ENCODE peak calls at places on chromosomes 16 and 17, in ten cellular contexts. K is IMR-90, C is upper lobe of left lung, U is HCT116, I is ovary, W is stomach, P is A549, Z is Peyer's patch, M is sigmoid colon, L is heart left ventricle. D is an unnamed sample.
A peak's percentile ranks its signal among the peaks of the same experiment; 100 is the strongest.

GRCh38 chr17:1143573-1143972 is 36.2 kb downstream of the ABR start:
- DNase-seq in C (no peak), M (no peak), W (no peak), P (no peak), K (peak; percentile 34), I (no peak), U (no peak), Z (no peak), L (no peak), D (no peak)

GRCh38 chr17:39794249-39794970 is 56.7 kb downstream of the GRB7 start:
- DNase-seq in C (no peak), W (peak; percentile 37), M (no peak), P (no peak), U (no peak), L (no peak), K (no peak), I (no peak), Z (peak; percentile 79), D (no peak)

GRCh38 chr17:80619535-80620235 is 75.0 kb downstream of the RPTOR start:
- DNase-seq in K (peak; percentile 11), P (peak; percentile 69), W (no peak), M (no peak), L (no peak), C (no peak), Z (no peak), I (no peak), U (peak; percentile 84), D (no peak)

GRCh38 chr17:7466644-7467341 is 12.6 kb downstream of the ZBTB4 start:
- DNase-seq in U (no peak), M (peak; percentile 88), W (peak; percentile 60), I (peak; percentile 83), P (no peak), K (peak; percentile 66), L (peak; percentile 76), C (no peak), Z (no peak), D (peak; percentile 42)

GRCh38 chr16:70675851-70676513 is 9.9 kb downstream of the MTSS2 start:
- DNase-seq in W (no peak), K (no peak), P (no peak), C (peak; percentile 17), I (peak; percentile 18), U (no peak), L (peak; percentile 13), Z (no peak), M (peak; percentile 71), D (no peak)

GRCh38 chr17:79812206-79812968 is 15.5 kb upstream of the CBX8 start:
- DNase-seq in I (no peak), P (no peak), M (no peak), C (peak; percentile 77), L (no peak), W (no peak), K (no peak), Z (no peak), U (no peak), D (no peak)

GRCh38 chr16:4212207-4212933 is 29.5 kb downstream of the SRL start:
- DNase-seq in M (no peak), C (peak; percentile 73), W (no peak), K (no peak), P (no peak), L (peak; percentile 86), U (no peak), I (no peak), Z (no peak), D (peak; percentile 95)

GRCh38 chr16:2858245-2859025 is 465 bp upstream of the PRSS22 start:
- DNase-seq in U (peak; percentile 85), M (no peak), Z (no peak), W (peak; percentile 91), K (no peak), P (no peak), L (no peak), I (no peak), C (peak; percentile 85), D (no peak)

GRCh38 chr16:68364601-68364998 is 53.8 kb downstream of the PRMT7 start:
- DNase-seq in Z (no peak), U (no peak), I (no peak), M (no peak), W (no peak), L (no peak), P (no peak), C (no peak), K (peak; percentile 27), D (no peak)

GRCh38 chr17:57108656-57109392 is 23.8 kb downstream of the AKAP1 start:
- DNase-seq in M (no peak), C (peak; percentile 43), I (no peak), Z (no peak), U (no peak), W (no peak), P (no peak), K (no peak), L (no peak), D (peak; percentile 76)

GRCh38 chr17:57111386-57111785 is 26.3 kb downstream of the AKAP1 start:
- DNase-seq in W (no peak), M (no peak), C (no peak), U (no peak), K (no peak), P (no peak), Z (no peak), I (no peak), L (no peak), D (no peak)

GRCh38 chr17:57110579-57111367 is 25.7 kb downstream of the AKAP1 start:
- DNase-seq in K (peak; percentile 3), P (no peak), U (no peak), Z (no peak), I (no peak), W (no peak), C (no peak), L (peak; percentile 52), M (no peak), D (no peak)

GRCh38 chr17:57110152-57110542 is 25.1 kb downstream of the AKAP1 start:
- DNase-seq in W (no peak), K (no peak), C (no peak), I (peak; percentile 61), M (peak; percentile 93), P (no peak), Z (no peak), U (no peak), L (peak; percentile 61), D (peak; percentile 67)

GRCh38 chr17:57109393-57110151 is 24.5 kb downstream of the AKAP1 start:
- DNase-seq in I (no peak), Z (no peak), U (no peak), L (peak; percentile 64), C (no peak), M (peak; percentile 77), W (no peak), P (no peak), K (peak; percentile 5), D (peak; percentile 60)
- TF ChIP-seq CTCF in I (peak; percentile 18), Z (no peak), U (peak; percentile 33), L (no peak), C (no peak), M (peak; percentile 33), W (no peak), P (no peak), K (no peak), D (peak; percentile 54)

GRCh38 chr17:64147110-64148016 is 17.4 kb upstream of the ERN1 start:
- DNase-seq in C (no peak), K (no peak), L (no peak), U (no peak), W (no peak), Z (no peak), P (peak; percentile 44), I (no peak), M (no peak), D (no peak)

GRCh38 chr17:64148699-64149098 is 18.8 kb upstream of the ERN1 start:
- DNase-seq in I (no peak), U (no peak), P (no peak), Z (no peak), C (no peak), M (no peak), W (peak; percentile 41), K (no peak), L (peak; percentile 40), D (peak; percentile 73)

GRCh38 chr17:64146418-64147109 is 16.6 kb upstream of the ERN1 start:
- DNase-seq in K (peak; percentile 72), L (peak; percentile 70), M (peak; percentile 85), U (no peak), Z (peak; percentile 36), W (peak; percentile 65), C (no peak), I (peak; percentile 80), P (peak; percentile 31), D (peak; percentile 59)

GRCh38 chr17:64149196-64149595 is 19.3 kb upstream of the ERN1 start:
- DNase-seq in Z (no peak), P (no peak), M (no peak), C (no peak), K (no peak), W (no peak), L (no peak), U (no peak), I (no peak), D (no peak)

GRCh38 chr17:64148017-64148631 is 18.2 kb upstream of the ERN1 start:
- DNase-seq in I (no peak), U (no peak), C (no peak), Z (no peak), M (no peak), K (no peak), W (no peak), L (no peak), P (no peak), D (no peak)
- TF ChIP-seq POLR2A in I (no peak), U (peak; percentile 94), C (no peak), Z (no peak), M (no peak), K (no peak), W (no peak), L (no peak), P (peak; percentile 48), D (no peak)

DNA sequence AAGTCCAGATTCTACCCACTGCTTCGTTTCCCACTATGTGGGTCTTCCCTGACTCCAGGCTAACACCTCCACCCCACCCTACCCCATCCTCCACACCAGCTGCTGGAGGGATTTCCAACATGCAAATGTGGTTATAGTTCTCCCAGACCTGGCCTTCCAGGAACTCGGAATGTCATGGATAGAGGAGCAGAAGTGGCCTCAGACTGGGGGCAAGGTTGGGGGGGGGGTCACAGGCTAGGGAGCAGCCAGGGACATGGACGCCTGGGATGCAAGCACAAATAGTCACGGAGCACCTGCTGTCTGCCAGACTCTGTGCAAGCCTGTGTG is 2.0 kb downstream of the CAMKK1 start:
- DNase-seq in K (no peak), L (no peak), U (no peak), W (no peak), C (no peak), M (no peak), I (no peak), P (no peak), Z (no peak), D (no peak)
- H3K4me1 ChIP-seq in K (peaks cover 44% of the 10 kb centered on the region), L (peaks cover 83% of the 10 kb centered on the region), U (peaks cover 68% of the 10 kb centered on the region), W (peaks cover 95% of the 10 kb centered on the region), C (peaks cover 75% of the 10 kb centered on the region), M (peaks cover 80% of the 10 kb centered on the region), I (peaks cover 24% of the 10 kb centered on the region), P (peaks cover 77% of the 10 kb centered on the region), Z (peaks cover 30% of the 10 kb centered on the region), D (peaks cover 37% of the 10 kb centered on the region)

DNA sequence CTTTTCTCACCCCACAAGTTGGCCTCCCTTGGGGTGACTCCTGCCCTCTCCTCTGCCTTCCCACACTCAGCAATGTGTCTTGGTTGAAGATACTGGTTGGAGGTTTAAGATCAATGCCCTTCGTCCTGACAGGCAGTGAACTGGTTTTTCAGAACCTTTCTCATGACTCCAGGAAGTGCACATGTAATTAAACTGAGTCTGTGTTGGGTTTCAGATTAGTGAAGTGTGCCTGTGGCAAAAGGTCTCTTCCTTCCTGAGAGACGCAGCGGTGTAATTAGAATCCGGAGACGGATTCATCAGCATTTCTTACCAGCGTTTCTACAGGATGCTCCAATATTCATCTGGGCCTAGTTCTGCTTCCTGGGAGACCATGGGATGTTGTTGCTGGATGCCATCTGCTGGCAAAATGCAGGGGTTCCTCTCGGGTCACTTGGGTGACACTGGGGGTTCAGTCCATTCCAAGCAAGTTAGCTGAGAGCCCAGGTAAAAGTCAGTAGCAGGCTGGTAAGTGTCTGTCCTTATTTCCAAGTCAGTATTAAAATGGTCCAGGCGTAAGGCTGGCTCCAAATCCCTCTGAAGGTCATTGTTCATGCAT is 233.3 kb downstream of the XYLT1 start:
- DNase-seq in Z (no peak), I (no peak), U (no peak), M (no peak), W (no peak), P (no peak), K (no peak), C (no peak), L (no peak), D (no peak)
- TF ChIP-seq CTCF in Z (no peak), I (no peak), U (no peak), M (no peak), W (no peak), P (no peak), K (no peak), C (no peak), L (no peak), D (no peak)

D was measured in gastrocnemius medialis.